ENCODE peak calls at places on chromosome 18, in four cellular contexts. L is dorsolateral prefrontal cortex, H is OCI-LY7, N is tibial artery. V is an unnamed sample.

GRCh38 chr18:8960740-8961657 is 141.5 kb upstream of the NDUFV2 start:
- DNase-seq in N (no peak), H (no peak), L (no peak), V (no peak)

GRCh38 chr18:39296293-39296888 is 1730.8 kb upstream of the CELF4 start:
- DNase-seq in H (no peak), L (no peak), N (no peak), V (no peak)

GRCh38 chr18:37452697-37453385 is 112.8 kb downstream of the CELF4 start:
- DNase-seq in H (no peak), N (no peak), L (no peak), V (no peak)

GRCh38 chr18:7754725-7755181 is 187.6 kb downstream of the PTPRM start:
- DNase-seq in L (no peak), H (no peak), N (no peak), V (no peak)

GRCh38 chr18:36295880-36296301 is 1.6 kb upstream of the FHOD3 start:
- DNase-seq in L (no peak), N (no peak), H (no peak), V (no peak)

GRCh38 chr18:69944434-69944833 is 3.2 kb downstream of the CD226 start:
- DNase-seq in N (no peak), H (no peak), L (no peak), V (no peak)

GRCh38 chr18:21550510-21550970 is 50.0 kb downstream of the ESCO1 start:
- DNase-seq in L (no peak), H (no peak), N (no peak), V (no peak)

GRCh38 chr18:76429262-76430126 is 65.5 kb downstream of the ZNF516 start:
- DNase-seq in L (no peak), N (no peak), H (no peak), V (no peak)

GRCh38 chr18:79851489-79851888 is 53.8 kb downstream of the KCNG2 start:
- DNase-seq in H (no peak), L (no peak), N (peak), V (no peak)

GRCh38 chr18:363327-364115 is 95.7 kb upstream of the THOC1 start:
- DNase-seq in H (no peak), N (no peak), L (no peak), V (peak)

GRCh38 chr18:36329684-36330434 is 32.3 kb downstream of the FHOD3 start:
- DNase-seq in L (no peak), H (no peak), N (no peak), V (no peak)

GRCh38 chr18:50011813-50012445 is 183.0 kb downstream of the MYO5B start:
- DNase-seq in L (no peak), H (no peak), N (no peak), V (no peak)

GRCh38 chr18:11114653-11115052 is 34.7 kb downstream of the PIEZO2 start:
- DNase-seq in N (no peak), L (no peak), H (no peak), V (peak)

GRCh38 chr18:45780568-45780967 is 44.9 kb upstream of the SIGLEC15 start:
- DNase-seq in L (no peak), N (no peak), H (no peak), V (peak)
- H3K4me3 ChIP-seq in L (no peak), N (no peak), H (no peak), V (no peak)

DNA sequence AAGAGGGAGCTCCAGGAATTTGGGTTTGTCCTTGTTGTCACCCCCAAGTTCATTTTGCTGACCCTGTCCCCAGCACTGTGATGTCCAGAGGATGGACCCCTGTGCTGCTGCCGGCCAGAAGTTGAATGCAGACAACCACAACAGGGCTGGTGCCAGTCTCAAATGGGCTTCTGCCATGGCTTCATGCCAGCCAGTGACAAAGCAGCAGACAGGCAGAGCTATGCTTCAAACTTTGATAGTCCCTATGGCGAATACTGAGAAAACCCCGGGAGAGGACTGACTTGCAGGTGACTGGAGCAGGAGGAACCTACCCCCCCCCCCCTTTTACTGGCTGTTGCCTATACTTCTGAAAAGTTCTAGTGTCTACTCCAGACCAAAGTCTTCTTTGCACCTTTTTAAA is 3.2 kb downstream of the SMAD7 start:
- DNase-seq in L (no peak), N (no peak), H (no peak), V (peak)
- H3K4me3 ChIP-seq in L (peak), N (peak), H (peak), V (peak)

DNA sequence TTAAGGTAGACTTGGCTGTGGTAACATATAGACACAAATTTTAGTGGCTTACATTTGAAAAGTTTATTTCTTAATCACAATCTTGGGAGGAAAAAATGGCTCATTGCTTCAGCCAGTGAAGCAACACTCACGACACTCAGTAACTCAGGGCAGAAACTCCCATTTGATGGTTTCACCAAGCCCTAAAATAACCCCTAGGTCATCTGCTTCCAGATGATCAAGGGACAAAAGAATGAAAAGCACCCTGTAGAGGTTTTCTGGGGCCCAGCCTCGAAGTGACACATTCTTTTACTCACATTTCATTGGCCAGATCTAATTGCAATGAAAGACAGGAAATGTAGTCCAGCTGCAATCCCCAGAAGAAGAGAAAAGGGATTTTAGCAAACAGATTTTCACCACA is 275.9 kb downstream of the TMX3 start:
- DNase-seq in N (no peak), H (no peak), L (no peak), V (no peak)
- H3K4me3 ChIP-seq in N (no peak), H (no peak), L (no peak), V (no peak)

GRCh38 chr18:14029512-14029911 is 102.7 kb downstream of the ZNF519 start:
- DNase-seq in L (no peak), N (no peak), H (no peak), V (no peak)

GRCh38 chr18:14026199-14026598 is 106.0 kb downstream of the ZNF519 start:
- DNase-seq in H (no peak), L (no peak), N (no peak), V (no peak)

DNA sequence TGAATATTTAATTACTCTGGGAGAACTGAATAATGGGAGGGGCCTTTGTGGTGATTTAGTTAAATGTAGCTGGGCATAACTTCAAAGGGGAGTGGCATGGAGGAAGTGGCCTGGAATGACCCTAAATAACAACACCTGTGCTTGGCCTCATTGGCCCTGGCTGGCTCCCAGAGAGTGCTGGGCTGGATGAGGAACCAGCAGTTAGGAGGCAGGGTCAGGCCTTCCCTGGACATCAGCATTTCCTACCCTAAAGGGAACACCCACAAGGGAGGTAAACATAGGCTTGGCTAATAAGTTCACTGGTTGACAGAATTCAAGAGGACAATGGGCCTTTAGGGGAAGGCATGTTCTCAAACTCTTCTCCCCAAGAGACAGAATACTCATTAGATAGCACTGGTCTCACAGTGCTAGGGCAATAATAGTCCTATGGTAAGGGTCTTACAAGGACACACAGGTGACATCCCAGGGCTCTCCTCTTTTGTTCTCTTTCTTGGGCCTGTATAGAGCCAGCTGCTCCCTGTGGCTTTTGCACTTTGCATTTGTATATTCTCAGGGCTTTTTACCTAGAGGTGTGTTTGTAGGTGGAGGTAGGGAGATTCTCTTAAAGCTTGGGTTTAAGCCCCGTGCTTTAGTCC is 106.8 kb downstream of the ZNF519 start:
- DNase-seq in H (no peak), L (no peak), N (no peak), V (no peak)
- H3K4me3 ChIP-seq in H (no peak), L (no peak), N (no peak), V (no peak)

GRCh38 chr18:23363865-23364570 is 89.1 kb upstream of the RIOK3 start:
- DNase-seq in N (no peak), L (no peak), H (no peak), V (no peak)
- H3K4me3 ChIP-seq in N (no peak), L (no peak), H (no peak), V (no peak)

GRCh38 chr18:47036927-47037605 is 1.6 kb upstream of the ELOA2 start:
- DNase-seq in L (no peak), H (no peak), N (no peak), V (no peak)
- H3K4me3 ChIP-seq in L (no peak), H (no peak), N (no peak), V (no peak)

GRCh38 chr18:74457043-74457742 is at the start of gene DIPK1C:
- DNase-seq in N (no peak), H (no peak), L (no peak), V (no peak)
- H3K4me3 ChIP-seq in N (peak), H (no peak), L (peak), V (no peak)

GRCh38 chr18:45775726-45776125 is 49.7 kb upstream of the SIGLEC15 start:
- DNase-seq in L (no peak), N (no peak), H (no peak), V (no peak)
- H3K4me3 ChIP-seq in L (peak), N (peak), H (no peak), V (no peak)

GRCh38 chr18:62326646-62327348 is 1.7 kb downstream of the TNFRSF11A start:
- DNase-seq in H (no peak), N (no peak), L (no peak), V (no peak)
- H3K4me3 ChIP-seq in H (no peak), N (no peak), L (peak), V (no peak)